ENCODE peak calls at places on chromosome 1, in ten cellular contexts. T is transverse colon, D is AG09309, O is esophagus squamous epithelium, E is HL-60, U is neural progenitor cell, C is astrocyte of the cerebellum, Y is lower leg skin, X is BJ, Z is adrenal gland. I is an unnamed sample.

GRCh38 chr1:43047135-43047534 is 88.5 kb upstream of the SLC2A1 start:
- DNase-seq in U (no peak), Y (no peak), X (no peak), O (no peak), D (no peak), C (no peak), T (no peak), Z (no peak), E (no peak), I (no peak)

GRCh38 chr1:52266507-52266906 is 99.5 kb downstream of the CC2D1B start:
- DNase-seq in Y (no peak), D (no peak), T (no peak), E (no peak), Z (no peak), X (no peak), U (no peak), C (no peak), O (no peak), I (no peak)

GRCh38 chr1:13764533-13764932 is 64.5 kb downstream of the PRDM2 start:
- DNase-seq in C (peak), X (no peak), Z (no peak), O (no peak), D (no peak), Y (no peak), T (no peak), U (peak), E (no peak), I (peak)

GRCh38 chr1:214727274-214727673 is 124.3 kb downstream of the CENPF start:
- DNase-seq in Y (no peak), O (no peak), X (no peak), T (no peak), E (no peak), U (no peak), D (no peak), C (no peak), Z (no peak), I (no peak)

GRCh38 chr1:197424467-197424866 is 156.4 kb downstream of the CRB1 start:
- DNase-seq in Z (no peak), X (no peak), D (no peak), O (no peak), E (no peak), C (no peak), Y (no peak), U (no peak), T (no peak), I (no peak)

GRCh38 chr1:94909486-94909885 is 17.4 kb downstream of the CNN3 start:
- DNase-seq in E (no peak), Y (no peak), Z (no peak), C (no peak), U (peak), D (no peak), O (no peak), T (no peak), X (no peak), I (no peak)

GRCh38 chr1:226660410-226661182 is 78.5 kb downstream of the ITPKB start:
- DNase-seq in Y (no peak), C (no peak), O (no peak), E (peak), X (no peak), D (no peak), Z (no peak), T (no peak), U (no peak), I (no peak)

GRCh38 chr1:193111641-193112090 is 6.5 kb upstream of the GLRX2 start:
- DNase-seq in E (peak), U (peak), D (peak), Y (no peak), C (peak), Z (peak), T (peak), X (peak), O (no peak), I (peak)

GRCh38 chr1:226608699-226609505 is 60.3 kb downstream of the STUM start:
- DNase-seq in D (no peak), E (peak), X (no peak), Z (peak), O (no peak), T (peak), U (peak), Y (no peak), C (peak), I (peak)

GRCh38 chr1:115107501-115108260 is 18.4 kb upstream of the TSPAN2 start:
- DNase-seq in X (no peak), E (peak), O (no peak), Z (no peak), D (peak), T (no peak), U (no peak), C (no peak), Y (no peak), I (no peak)

GRCh38 chr1:31701137-31701736 is 2.6 kb downstream of the COL16A1 start:
- DNase-seq in C (peak), E (peak), T (peak), X (peak), O (no peak), Y (peak), D (peak), Z (peak), U (no peak), I (peak)

GRCh38 chr1:35555601-35556477 is 1.4 kb downstream of the KIAA0319L start:
- DNase-seq in T (no peak), Z (no peak), E (no peak), C (no peak), X (no peak), O (no peak), D (peak), Y (no peak), U (no peak), I (no peak)

GRCh38 chr1:245085508-245086095 is 69.2 kb upstream of the KIF26B start:
- DNase-seq in T (no peak), U (no peak), O (no peak), D (peak), Y (no peak), X (peak), Z (no peak), C (peak), E (no peak), I (peak)

GRCh38 chr1:201655243-201655642 is 116.3 kb downstream of the NAV1 start:
- DNase-seq in U (peak), O (no peak), X (peak), Y (peak), E (no peak), Z (no peak), C (peak), T (no peak), D (peak), I (peak)

GRCh38 chr1:17340358-17340757 is 31.6 kb upstream of the PADI6 start:
- DNase-seq in E (no peak), C (no peak), D (no peak), O (no peak), Z (no peak), T (no peak), X (no peak), Y (peak), U (no peak), I (no peak)

DNA sequence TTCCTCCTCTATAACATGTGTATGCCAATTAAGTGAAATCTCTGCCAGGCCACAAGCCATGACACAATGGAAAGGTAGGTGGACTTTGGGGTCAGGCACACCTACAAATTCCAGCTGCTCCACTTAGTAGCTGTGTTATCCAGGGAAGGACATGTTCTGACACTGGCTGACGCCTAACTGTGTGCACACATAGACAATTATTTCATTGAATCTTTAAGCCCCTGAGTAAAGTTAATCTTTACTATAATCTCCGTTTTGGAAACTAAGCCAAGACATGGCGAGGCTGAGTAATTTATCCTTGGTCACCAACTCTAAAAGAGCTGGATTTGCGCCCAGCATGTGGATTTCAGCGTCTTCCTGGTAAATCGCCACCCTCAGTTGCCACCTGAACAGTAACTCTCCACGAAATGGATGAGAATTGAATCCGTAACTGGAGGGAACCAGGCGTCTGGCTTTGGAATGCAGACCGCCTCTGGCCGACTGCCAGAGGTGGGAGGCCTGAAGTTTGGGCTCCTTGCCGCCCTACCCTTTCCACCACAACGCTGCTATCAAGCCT is 925 bp upstream of the SNRPE start:
- DNase-seq in D (peak), T (peak), O (no peak), E (no peak), X (no peak), Z (peak), C (peak), Y (no peak), U (peak), I (peak)
- H3K4me3 ChIP-seq in D (no peak), T (peak), O (peak), E (no peak), X (no peak), Z (peak), C (peak), Y (no peak), U (no peak), I (peak)

DNA sequence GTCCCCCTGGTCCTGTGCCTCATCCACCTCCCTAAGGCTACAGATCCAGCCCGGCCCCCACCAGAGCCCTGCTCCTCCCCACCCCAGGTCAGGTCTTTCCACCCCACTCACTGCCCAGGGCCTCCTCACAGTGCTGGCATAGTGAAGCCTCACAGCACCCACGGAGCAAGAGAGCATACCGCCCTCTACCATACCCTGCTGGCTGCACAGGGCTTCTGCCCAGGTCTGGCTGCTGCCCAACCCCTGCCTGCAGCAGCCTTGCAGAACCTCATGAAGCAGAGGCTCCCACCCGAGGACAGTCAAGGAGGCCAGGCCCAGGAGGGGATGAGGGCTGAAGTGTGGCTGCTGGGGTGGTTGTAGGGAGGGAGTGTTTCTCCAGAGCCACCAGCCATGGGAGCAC is 19.7 kb upstream of the ARF1 start:
- DNase-seq in Z (no peak), O (no peak), T (no peak), D (no peak), C (no peak), Y (peak), E (no peak), U (no peak), X (no peak), I (no peak)
- TF ChIP-seq CTCF in Z (no peak), O (no peak), T (no peak), D (no peak), C (no peak), Y (no peak), E (no peak), U (no peak), X (no peak), I (no peak)

GRCh38 chr1:24929876-24930702 is at the start of gene RUNX3:
- DNase-seq in D (no peak), C (no peak), E (peak), T (peak), Y (peak), Z (peak), O (peak), U (peak), X (no peak), I (no peak)

GRCh38 chr1:24930703-24931480 is 816 bp upstream of the RUNX3 start:
- DNase-seq in C (no peak), Y (no peak), Z (no peak), U (peak), O (no peak), T (no peak), D (no peak), X (no peak), E (no peak), I (no peak)

GRCh38 chr1:24927886-24928630 is 2.0 kb downstream of the RUNX3 start:
- DNase-seq in O (no peak), C (no peak), D (no peak), E (peak), U (peak), Y (no peak), T (no peak), X (no peak), Z (no peak), I (peak)

GRCh38 chr1:24928631-24929090 is 1.4 kb downstream of the RUNX3 start:
- DNase-seq in D (no peak), Z (no peak), Y (no peak), C (no peak), X (no peak), E (peak), U (peak), O (no peak), T (peak), I (no peak)

GRCh38 chr1:24929091-24929875 is 793 bp downstream of the RUNX3 start:
- DNase-seq in E (peak), Y (no peak), T (peak), C (no peak), X (no peak), O (no peak), Z (no peak), U (peak), D (no peak), I (no peak)
- H3K4me3 ChIP-seq in E (peak), Y (peak), T (peak), C (no peak), X (peak), O (peak), Z (peak), U (peak), D (peak), I (peak)

GRCh38 chr1:47951026-47951425 is 46.2 kb downstream of the TRABD2B start:
- DNase-seq in U (no peak), Z (no peak), E (no peak), O (no peak), Y (no peak), T (no peak), X (no peak), C (no peak), D (no peak), I (no peak)

GRCh38 chr1:47950481-47950880 is 46.7 kb downstream of the TRABD2B start:
- DNase-seq in Z (no peak), Y (peak), D (no peak), O (no peak), X (no peak), U (no peak), C (no peak), T (no peak), E (no peak), I (no peak)

GRCh38 chr1:47948126-47948525 is 49.1 kb downstream of the TRABD2B start:
- DNase-seq in C (no peak), O (no peak), Z (no peak), X (no peak), U (peak), Y (peak), E (no peak), D (no peak), T (no peak), I (no peak)

GRCh38 chr1:47953661-47954060 is 43.5 kb downstream of the TRABD2B start:
- DNase-seq in C (no peak), X (no peak), T (no peak), Y (no peak), D (no peak), U (no peak), O (no peak), Z (no peak), E (no peak), I (no peak)

GRCh38 chr1:47951545-47952235 is 45.5 kb downstream of the TRABD2B start:
- DNase-seq in U (no peak), Y (peak), D (no peak), X (no peak), T (no peak), C (no peak), E (peak), Z (no peak), O (no peak), I (no peak)
- TF ChIP-seq CTCF in U (peak), Y (no peak), D (no peak), X (no peak), T (no peak), C (no peak), E (no peak), Z (no peak), O (no peak), I (no peak)

GRCh38 chr1:2334366-2334765 is 57.0 kb downstream of the MORN1 start:
- DNase-seq in U (no peak), T (no peak), Y (no peak), E (no peak), O (no peak), C (no peak), Z (no peak), X (no peak), D (no peak), I (no peak)

GRCh38 chr1:2337081-2337480 is 54.3 kb downstream of the MORN1 start:
- DNase-seq in O (no peak), D (no peak), E (no peak), T (no peak), Y (no peak), C (no peak), Z (no peak), X (no peak), U (no peak), I (no peak)

GRCh38 chr1:2335721-2336475 is 55.5 kb downstream of the MORN1 start:
- DNase-seq in X (no peak), O (no peak), E (no peak), D (no peak), T (no peak), Z (no peak), Y (no peak), C (no peak), U (no peak), I (no peak)

GRCh38 chr1:2336499-2336898 is 54.9 kb downstream of the MORN1 start:
- DNase-seq in D (no peak), Z (no peak), O (no peak), T (no peak), Y (no peak), E (no peak), C (no peak), U (no peak), X (no peak), I (no peak)

GRCh38 chr1:2334883-2335534 is 56.3 kb downstream of the MORN1 start:
- DNase-seq in X (no peak), U (no peak), E (no peak), Z (no peak), D (no peak), T (no peak), C (no peak), Y (no peak), O (no peak), I (no peak)
- H3K4me3 ChIP-seq in X (no peak), U (no peak), E (no peak), Z (no peak), D (no peak), T (no peak), C (no peak), Y (no peak), O (peak), I (no peak)

DNA sequence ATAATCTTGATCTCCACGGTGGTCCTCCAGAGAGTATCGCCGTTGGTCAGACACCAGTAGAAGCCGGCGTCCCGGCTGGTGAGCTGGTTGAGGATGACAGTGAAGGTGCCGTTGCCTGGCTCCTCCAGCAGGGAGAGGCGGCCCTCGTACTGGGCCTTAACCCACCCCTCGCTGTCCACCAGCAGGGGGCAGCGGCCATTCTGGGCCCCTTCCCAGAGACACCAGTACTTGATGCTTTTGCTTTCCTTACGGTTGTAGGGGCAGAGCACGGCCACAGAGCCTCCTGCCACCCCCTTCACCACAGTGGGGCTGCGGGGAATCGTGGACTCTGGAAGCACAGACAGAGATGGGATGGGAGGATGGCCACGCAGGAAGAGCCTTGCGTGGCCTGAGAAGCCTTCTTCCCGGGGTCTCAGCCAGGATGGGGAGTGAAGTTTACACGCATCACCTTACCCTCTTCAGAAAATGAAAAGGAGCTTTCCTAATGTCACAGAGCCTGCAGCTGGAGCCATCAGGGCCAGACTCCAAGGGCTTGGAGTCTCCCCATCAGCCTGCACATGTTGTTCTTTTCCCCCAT is 10.7 kb downstream of the PIGR start:
- DNase-seq in Z (peak), D (no peak), X (no peak), O (no peak), T (peak), U (peak), C (no peak), E (peak), Y (no peak), I (no peak)
- TF ChIP-seq CTCF in Z (peak), D (peak), X (peak), O (no peak), T (peak), U (peak), C (peak), E (peak), Y (no peak), I (peak)

I was measured in astrocyte of the spinal cord.